ENCODE peak calls at places on chromosomes 2 and 18, in eight cellular contexts. S is lower lobe of right lung, N is endodermal cell, K is brain microvascular endothelial cell, Y is IMR-90, R is left lung, M is thoracic aorta, O is MM.1S. D is an unnamed sample. For H3K36me3, the result is how much of the 10 kb centered on the place peaks cover.

GRCh38 chr2:32792416-32792815 is 154.3 kb upstream of the LTBP1 start:
- DNase-seq in S (no peak), N (peak), K (no peak), Y (no peak), R (no peak), M (no peak), O (no peak), D (no peak)

GRCh38 chr2:231436957-231437356 is 27.3 kb downstream of the NCL start:
- DNase-seq in S (peak), N (no peak), K (no peak), Y (no peak), R (no peak), M (no peak), O (no peak), D (no peak)

GRCh38 chr18:14975431-14975830 is 227.5 kb downstream of the ANKRD30B start:
- DNase-seq in S (no peak), N (no peak), K (no peak), Y (no peak), R (no peak), M (no peak), O (no peak), D (no peak)

GRCh38 chr2:200305797-200306718 is at the start of gene SPATS2L:
- DNase-seq in S (peak), N (peak), K (peak), Y (peak), R (peak), M (peak), O (peak), D (peak)

GRCh38 chr2:221596192-221596591 is 24.1 kb upstream of the EPHA4 start:
- DNase-seq in S (no peak), N (no peak), K (peak), Y (peak), R (no peak), M (no peak), O (no peak), D (no peak)

GRCh38 chr2:77028032-77028600 is 494.1 kb downstream of the LRRTM4 start:
- DNase-seq in S (no peak), N (no peak), K (no peak), Y (no peak), R (no peak), M (no peak), O (no peak), D (no peak)

GRCh38 chr2:113200736-113201490 is 27.1 kb downstream of the PSD4 start:
- DNase-seq in S (no peak), N (no peak), K (no peak), Y (no peak), R (no peak), M (no peak), O (no peak), D (no peak)

GRCh38 chr2:9029721-9030120 is 26.2 kb upstream of the MBOAT2 start:
- DNase-seq in S (no peak), N (no peak), K (no peak), Y (no peak), R (no peak), M (no peak), O (no peak), D (no peak)

GRCh38 chr2:53865264-53865663 is 5.5 kb upstream of the GPR75 start:
- DNase-seq in S (no peak), N (no peak), K (no peak), Y (no peak), R (no peak), M (no peak), O (no peak), D (no peak)

GRCh38 chr2:212032032-212032431 is 506.6 kb downstream of the ERBB4 start:
- DNase-seq in S (no peak), N (no peak), K (peak), Y (peak), R (no peak), M (no peak), O (peak), D (no peak)

GRCh38 chr18:73043231-73044000 is 175.6 kb upstream of the NETO1 start:
- DNase-seq in S (no peak), N (no peak), K (no peak), Y (no peak), R (no peak), M (no peak), O (no peak), D (peak)

GRCh38 chr2:2567776-2568175 is 236.7 kb upstream of the MYT1L start:
- DNase-seq in S (no peak), N (peak), K (no peak), Y (no peak), R (no peak), M (no peak), O (no peak), D (no peak)

GRCh38 chr2:60597346-60597745 is 43.9 kb upstream of the BCL11A start:
- DNase-seq in S (no peak), N (no peak), K (no peak), Y (no peak), R (no peak), M (no peak), O (no peak), D (no peak)

DNA sequence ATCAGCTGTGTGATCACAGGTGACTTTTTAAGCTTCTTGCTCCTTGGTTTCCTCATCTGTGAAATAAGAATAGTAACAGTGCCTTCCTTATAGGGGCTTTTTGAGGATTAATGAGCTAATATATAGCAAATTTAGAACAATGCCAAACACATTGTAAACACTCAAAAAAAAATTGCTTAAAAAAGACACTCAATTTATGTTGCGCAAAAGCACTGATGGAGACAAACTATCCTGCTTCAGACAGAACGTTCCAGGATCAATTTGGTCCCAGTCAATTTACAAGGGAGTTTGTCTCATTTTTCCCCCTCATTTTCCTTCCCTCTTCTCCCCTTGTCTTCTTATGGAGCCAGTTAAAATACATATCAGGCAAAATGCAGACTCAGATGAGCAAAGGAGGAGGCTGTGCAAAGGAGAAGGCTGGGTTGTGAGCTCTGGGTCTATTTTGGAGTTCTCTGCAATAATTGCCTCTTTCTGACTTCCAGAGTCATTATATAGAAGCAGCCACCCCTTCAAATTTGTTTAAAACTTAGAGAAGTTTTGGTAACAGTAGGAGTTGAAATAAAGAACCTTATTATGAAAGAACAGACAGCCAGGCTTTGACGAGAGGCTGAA is 83.7 kb downstream of the SOCS6 start:
- DNase-seq in S (no peak), N (no peak), K (no peak), Y (no peak), R (no peak), M (no peak), O (no peak), D (no peak)
- H3K4me3 ChIP-seq in S (no peak), N (no peak), K (no peak), Y (no peak), R (no peak), M (no peak), O (no peak), D (no peak)

DNA sequence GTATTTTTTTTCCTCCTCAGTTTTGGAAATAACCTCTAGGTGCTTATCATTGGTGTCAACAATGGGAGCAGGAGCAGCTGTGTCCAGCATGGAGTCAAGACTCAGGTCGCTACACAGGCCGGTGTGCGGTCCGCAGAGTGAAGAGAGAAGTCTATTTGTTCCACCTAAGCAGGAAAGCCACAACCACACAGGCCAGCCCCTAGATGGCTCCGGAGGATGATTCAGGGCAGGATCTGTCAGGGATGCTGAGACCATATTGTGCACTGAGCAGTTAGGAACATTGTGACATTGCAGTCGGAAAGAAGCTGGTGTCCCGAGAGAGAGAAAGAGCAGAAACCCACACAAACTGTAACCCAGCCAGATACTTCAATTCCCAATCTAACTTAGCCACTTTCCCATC is 136.9 kb downstream of the GAREM1 start:
- DNase-seq in S (no peak), N (no peak), K (no peak), Y (no peak), R (no peak), M (no peak), O (no peak), D (no peak)
- TF ChIP-seq CTCF in S (no peak), N (no peak), K (peak), Y (no peak), R (no peak), M (no peak), O (no peak), D (no peak)

GRCh38 chr2:73404409-73404808 is 18.8 kb downstream of the ALMS1 start:
- DNase-seq in S (no peak), N (no peak), K (no peak), Y (no peak), R (no peak), M (no peak), O (no peak), D (no peak)

GRCh38 chr2:73408198-73408597 is 22.6 kb downstream of the ALMS1 start:
- DNase-seq in S (no peak), N (no peak), K (no peak), Y (no peak), R (no peak), M (no peak), O (peak), D (no peak)

GRCh38 chr2:73403237-73403636 is 17.6 kb downstream of the ALMS1 start:
- DNase-seq in S (no peak), N (no peak), K (no peak), Y (no peak), R (no peak), M (no peak), O (no peak), D (no peak)

GRCh38 chr2:73402386-73403103 is 16.9 kb downstream of the ALMS1 start:
- DNase-seq in S (no peak), N (no peak), K (no peak), Y (no peak), R (no peak), M (no peak), O (no peak), D (no peak)

GRCh38 chr2:73406996-73407395 is 21.4 kb downstream of the ALMS1 start:
- DNase-seq in S (no peak), N (no peak), K (no peak), Y (no peak), R (no peak), M (no peak), O (no peak), D (peak)
- H3K36me3 ChIP-seq in S (under half), N (under half), K (under half), Y (under half), R (under half), M (under half), O (under half), D (under half)

DNA sequence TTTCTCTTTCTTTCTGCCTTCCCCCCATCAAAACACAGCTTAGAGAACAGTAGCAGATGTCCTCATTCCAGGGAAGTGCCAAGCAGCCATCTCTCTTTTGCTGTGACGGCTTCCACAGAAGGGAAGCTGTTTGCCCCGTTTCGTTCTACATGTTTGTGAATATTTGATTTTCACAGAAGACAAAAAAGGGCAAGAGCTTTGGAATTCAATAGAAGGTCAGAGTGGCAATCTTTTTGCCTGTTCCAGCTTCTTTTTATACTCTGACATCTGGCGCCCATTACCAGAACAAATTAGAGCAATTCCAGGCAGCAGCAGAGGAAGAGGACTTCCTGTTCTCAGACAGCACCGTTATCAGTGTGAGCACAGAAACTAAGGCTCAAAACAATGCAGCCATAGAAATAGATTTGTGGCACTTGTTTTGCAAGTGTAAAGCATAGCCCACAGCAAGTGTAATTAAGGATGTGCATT is 79.0 kb upstream of the CDH19 start:
- DNase-seq in S (no peak), N (no peak), K (peak), Y (no peak), R (no peak), M (no peak), O (no peak), D (no peak)
- H3K4me3 ChIP-seq in S (peak), N (no peak), K (peak), Y (no peak), R (no peak), M (peak), O (no peak), D (peak)

GRCh38 chr18:36733150-36733549 is 95.7 kb downstream of the TPGS2 start:
- DNase-seq in S (no peak), N (no peak), K (no peak), Y (no peak), R (no peak), M (no peak), O (no peak), D (no peak)
- TF ChIP-seq CTCF in S (no peak), N (peak), K (peak), Y (no peak), R (no peak), M (no peak), O (no peak), D (no peak)

DNA sequence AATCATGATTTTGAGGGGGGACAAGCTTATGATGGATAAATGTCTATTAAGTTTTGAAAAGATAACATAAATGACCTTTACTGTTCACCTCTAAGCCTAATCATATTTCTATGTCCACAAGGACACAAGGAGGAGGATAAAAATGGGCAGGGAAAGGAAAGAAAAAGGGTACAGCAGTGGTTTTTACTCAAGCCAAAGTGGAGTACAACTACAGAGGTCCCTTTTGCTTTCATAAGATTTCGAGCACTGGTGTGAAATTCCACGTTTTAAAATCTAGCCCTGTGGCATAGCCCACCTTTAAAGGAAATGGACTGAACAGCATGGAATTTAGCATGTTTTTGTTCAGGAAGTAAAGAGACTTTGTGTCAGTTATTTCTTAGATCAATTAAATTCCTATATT is 19.2 kb downstream of the FN1 start:
- DNase-seq in S (no peak), N (no peak), K (peak), Y (no peak), R (no peak), M (no peak), O (no peak), D (no peak)
- H3K36me3 ChIP-seq in S (half or more), N (half or more), K (half or more), Y (half or more), R (under half), M (half or more), O (under half), D (under half)

GRCh38 chr2:223558970-223559369 is 43.2 kb downstream of the SCG2 start:
- DNase-seq in S (no peak), N (no peak), K (no peak), Y (no peak), R (no peak), M (no peak), O (peak), D (no peak)
- H3K4me3 ChIP-seq in S (no peak), N (no peak), K (no peak), Y (no peak), R (no peak), M (no peak), O (peak), D (no peak)

GRCh38 chr2:39593439-39594393 is 72.0 kb upstream of the TMEM178A start:
- DNase-seq in S (no peak), N (peak), K (peak), Y (peak), R (no peak), M (peak), O (no peak), D (peak)
- TF ChIP-seq CTCF in S (peak), N (peak), K (peak), Y (peak), R (peak), M (peak), O (peak), D (peak)

D was measured in WERI-Rb-1.